ENCODE peak calls at places on chromosomes 11 and 22, in eight cellular contexts. Z, Q, S, T, C, G, E and B are unnamed samples.

GRCh38 chr22:25726241-25726640 is 15.7 kb upstream of the MYO18B start:
- DNase-seq in Z (no peak), Q (peak; percentile 37), T (no peak), S (no peak), G (no peak), C (no peak), E (no peak), B (no peak)

GRCh38 chr11:76891285-76891684 is 30.6 kb downstream of the ACER3 start:
- DNase-seq in S (no peak), Z (no peak), Q (peak; percentile 23), E (no peak), T (no peak), G (no peak), C (no peak), B (no peak)

GRCh38 chr11:74702383-74703007 is 28.7 kb downstream of the CHRDL2 start:
- DNase-seq in S (peak; percentile 79), C (peak; percentile 38), G (peak; percentile 55), T (peak; percentile 84), E (peak; percentile 74), Z (peak; percentile 84), Q (peak; percentile 73), B (peak; percentile 69)

GRCh38 chr11:100791103-100791502 is 104.0 kb downstream of the ARHGAP42 start:
- DNase-seq in Z (no peak), Q (no peak), T (no peak), S (no peak), C (no peak), G (no peak), E (no peak), B (no peak)

GRCh38 chr11:33772300-33772699 is 2.0 kb downstream of the FBXO3 start:
- DNase-seq in C (no peak), E (no peak), T (no peak), S (no peak), Q (no peak), Z (no peak), G (no peak), B (no peak)

GRCh38 chr11:92131289-92131890 is 93.2 kb upstream of the FAT3 start:
- DNase-seq in E (no peak), G (no peak), Q (no peak), Z (no peak), T (no peak), C (no peak), S (no peak), B (no peak)

GRCh38 chr11:93271596-93271995 is 58.9 kb upstream of the DEUP1 start:
- DNase-seq in E (no peak), G (no peak), Z (no peak), Q (no peak), S (no peak), C (no peak), T (no peak), B (no peak)

GRCh38 chr11:456533-456932 is 6.5 kb downstream of the PTDSS2 start:
- DNase-seq in E (no peak), G (no peak), Z (no peak), S (peak; percentile 27), Q (no peak), T (no peak), C (no peak), B (no peak)

GRCh38 chr11:129374081-129374992 is 1.3 kb upstream of the BARX2 start:
- DNase-seq in C (no peak), S (no peak), Q (no peak), T (peak; percentile 58), Z (peak; percentile 44), G (no peak), E (no peak), B (no peak)

GRCh38 chr11:96614846-96615245 is 225.0 kb downstream of the JRKL start:
- DNase-seq in Z (no peak), Q (no peak), E (no peak), G (no peak), T (peak; percentile 25), C (no peak), S (no peak), B (no peak)

GRCh38 chr22:38316340-38317236 is 645 bp downstream of the CSNK1E start:
- DNase-seq in G (peak; percentile 72), Z (peak; percentile 79), Q (peak; percentile 70), E (peak; percentile 77), S (peak; percentile 85), T (peak; percentile 70), C (no peak), B (peak; percentile 44)

GRCh38 chr11:46906596-46906995 is 11.8 kb downstream of the LRP4 start:
- DNase-seq in G (no peak), S (no peak), C (no peak), E (no peak), T (peak; percentile 46), Q (peak; percentile 58), Z (no peak), B (no peak)

GRCh38 chr11:68282141-68282860 is 10.5 kb upstream of the C11orf24 start:
- DNase-seq in S (no peak), E (no peak), T (no peak), G (no peak), Z (no peak), C (no peak), Q (no peak), B (no peak)

DNA sequence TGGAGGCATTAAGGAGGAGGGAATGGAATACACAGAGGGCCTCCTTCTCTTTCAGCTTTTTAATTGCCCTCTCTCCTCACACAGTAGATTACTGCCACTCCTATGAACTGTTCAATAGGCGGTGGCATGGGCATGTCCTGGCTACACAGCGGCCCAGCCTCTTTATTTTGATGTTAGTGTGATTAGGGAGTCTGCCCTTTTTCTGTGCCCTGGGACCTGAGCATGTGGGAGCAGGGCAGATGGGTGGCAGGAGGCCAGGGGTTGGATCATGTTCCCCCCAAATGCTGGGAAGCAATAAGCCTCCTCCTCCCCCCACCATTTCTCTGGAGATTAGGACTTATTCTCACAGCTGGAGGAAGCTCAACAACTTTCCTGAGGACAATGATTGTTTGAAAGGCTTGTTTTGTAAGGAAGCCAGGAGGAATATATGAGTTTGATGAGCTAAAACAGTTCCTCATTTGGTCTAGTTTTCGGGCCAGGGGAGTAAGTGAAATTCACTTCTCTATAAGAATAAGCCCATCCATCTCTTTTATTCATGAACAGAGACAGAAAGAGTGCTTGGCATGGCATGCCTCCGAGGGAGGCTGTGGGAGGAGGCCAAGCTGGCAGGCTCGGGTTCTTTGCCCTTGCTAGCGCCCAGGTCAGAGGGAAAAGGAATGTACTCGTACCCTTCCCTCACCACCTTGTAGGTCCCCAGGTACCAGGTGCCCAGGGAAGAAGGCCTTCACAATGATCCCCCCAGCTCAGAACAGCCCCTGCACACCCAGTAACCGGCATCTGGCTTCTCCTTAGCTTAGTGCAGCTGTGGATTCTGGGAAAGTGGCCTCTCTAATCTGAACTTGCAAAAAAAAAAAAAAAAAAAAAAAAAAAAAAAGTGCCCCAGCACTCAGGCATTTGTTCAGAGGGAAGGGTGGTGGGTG is 1.0 kb downstream of the HEPN1 start:
- DNase-seq in Z (peak; percentile 43), S (no peak), E (no peak), C (no peak), G (no peak), T (no peak), Q (no peak), B (no peak)
- H3K4me3 ChIP-seq in Z (no peak overlapping the region), S (peak overlapping the region; percentile 69), E (no peak overlapping the region), C (no peak overlapping the region), G (peak overlapping the region; percentile 67), T (no peak overlapping the region), Q (no peak overlapping the region), B (no peak overlapping the region)

GRCh38 chr11:58061813-58062212 is 31.1 kb downstream of the OR6Q1 start:
- DNase-seq in T (no peak), Z (no peak), E (no peak), Q (peak; percentile 10), S (no peak), C (no peak), G (no peak), B (no peak)
- H3K27ac ChIP-seq in T (no peak overlapping the region), Z (peak overlapping the region; percentile 38), E (no peak overlapping the region), Q (no peak overlapping the region), S (no peak overlapping the region), C (no peak overlapping the region), G (no peak overlapping the region), B (no peak overlapping the region)

DNA sequence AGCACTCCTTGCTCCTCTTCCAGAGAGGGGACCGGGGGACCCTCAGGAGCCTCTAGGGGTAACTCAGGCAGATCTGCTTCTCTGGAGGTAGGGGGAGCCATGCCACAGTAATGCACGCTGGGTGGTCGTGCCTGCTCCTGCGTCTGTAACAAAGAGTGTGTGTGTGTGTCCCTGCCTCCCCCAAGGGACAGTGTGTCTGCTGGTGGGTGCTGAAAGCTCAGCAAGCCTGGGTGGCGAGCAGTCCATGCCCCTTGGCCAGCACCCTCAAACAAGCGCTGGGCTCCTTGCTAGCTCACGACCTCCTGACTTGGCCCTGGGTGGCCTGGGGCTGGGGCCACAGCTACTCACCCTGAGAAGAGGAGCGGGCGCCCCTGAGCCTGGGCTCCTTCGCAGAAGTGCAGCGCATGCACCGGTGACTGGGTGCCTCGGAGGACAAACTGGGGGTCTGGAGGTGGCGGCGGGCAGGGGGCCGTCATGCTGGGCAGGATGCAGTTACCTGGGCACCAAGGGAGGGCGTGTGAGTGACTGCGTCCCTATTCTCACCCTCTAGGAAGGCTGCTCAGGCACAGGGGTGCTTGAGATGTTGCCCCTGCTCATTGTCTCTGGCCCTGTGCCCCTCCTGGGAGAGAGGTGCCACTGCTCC is 33.7 kb downstream of the GNB1L start:
- DNase-seq in G (no peak), C (no peak), E (no peak), Z (peak; percentile 47), S (no peak), T (peak; percentile 47), Q (no peak), B (no peak)
- TF ChIP-seq CTCF in G (no peak), C (no peak), E (no peak), Z (no peak), S (no peak), T (peak; percentile 29), Q (no peak), B (no peak)

GRCh38 chr11:122095950-122096942 is 19.8 kb downstream of the BLID start:
- DNase-seq in C (no peak), Q (peak; percentile 21), Z (no peak), E (no peak), G (no peak), T (no peak), S (no peak), B (no peak)
- H3K4me3 ChIP-seq in C (no peak overlapping the region), Q (no peak overlapping the region), Z (peak overlapping the region; percentile 80), E (peak overlapping the region; percentile 57), G (peak overlapping the region; percentile 72), T (no peak overlapping the region), S (peak overlapping the region; percentile 76), B (no peak overlapping the region)

DNA sequence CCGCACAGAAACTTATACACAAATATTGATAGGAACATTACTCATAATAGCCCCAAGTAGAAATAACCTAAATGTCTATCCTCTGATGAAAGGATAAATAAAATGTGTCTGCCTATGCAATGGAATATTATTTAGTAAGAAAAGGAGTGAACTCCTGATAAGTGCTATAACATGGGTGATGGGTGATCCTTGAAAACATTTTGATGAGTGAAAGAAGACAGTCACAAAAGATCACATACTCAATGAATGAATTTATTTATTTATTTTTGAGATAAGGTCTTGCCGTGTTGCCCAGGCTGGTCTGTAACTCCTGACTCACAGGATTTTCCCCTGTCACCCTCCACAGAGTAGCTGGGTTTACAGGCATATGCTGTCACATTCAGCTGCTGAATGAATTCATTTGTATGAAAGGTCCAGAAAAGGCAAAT is 17.3 kb downstream of the RNF121 start:
- DNase-seq in Q (peak; percentile 76), S (no peak), E (no peak), G (no peak), T (no peak), Z (no peak), C (no peak), B (no peak)
- H3K27ac ChIP-seq in Q (peak overlapping the region; percentile 89), S (no peak overlapping the region), E (no peak overlapping the region), G (no peak overlapping the region), T (no peak overlapping the region), Z (peak overlapping the region; percentile 90), C (no peak overlapping the region), B (no peak overlapping the region)

GRCh38 chr22:43592470-43592869 is 180.7 kb downstream of the MPPED1 start:
- DNase-seq in C (no peak), Z (no peak), G (no peak), Q (no peak), E (no peak), T (peak; percentile 78), S (no peak), B (no peak)
- TF ChIP-seq CTCF in C (peak; percentile 39), Z (peak; percentile 10), G (peak; percentile 17), Q (no peak), E (no peak), T (peak; percentile 69), S (no peak), B (no peak)